ENCODE peak calls at places on chromosomes 12 and 14, in seven cellular contexts. P is heart left ventricle; M is mammary epithelial cell; A is endothelial cell of umbilical vein; O is cardiac fibroblast; Q is CD8-positive, alpha-beta memory T cell; X is uterus. V is an unnamed sample.

GRCh38 chr14:67994561-67994960 is 175.0 kb downstream of the RAD51B start:
- DNase-seq in M (no peak), X (no peak), P (no peak), A (no peak), Q (no peak), O (no peak), V (no peak)

GRCh38 chr14:95314609-95315008 is 5.1 kb downstream of the CLMN start:
- DNase-seq in P (no peak), A (no peak), X (no peak), M (peak), Q (no peak), O (peak), V (peak)

GRCh38 chr14:86296173-86296572 is 766.2 kb downstream of the FLRT2 start:
- DNase-seq in A (no peak), P (no peak), M (no peak), X (no peak), O (peak), Q (no peak), V (peak)

GRCh38 chr12:124493809-124494750 is 73.3 kb downstream of the NCOR2 start:
- DNase-seq in O (no peak), A (no peak), Q (no peak), X (no peak), M (no peak), P (no peak), V (no peak)

GRCh38 chr14:93049295-93049694 is 66.4 kb downstream of the ITPK1 start:
- DNase-seq in P (peak), X (no peak), M (no peak), Q (no peak), O (no peak), A (peak), V (no peak)

GRCh38 chr12:100404769-100405407 is 48.0 kb downstream of the SLC17A8 start:
- DNase-seq in M (peak), P (no peak), X (no peak), A (peak), Q (no peak), O (peak), V (no peak)

GRCh38 chr14:64569108-64570045 is 19.6 kb downstream of the PPP1R36 start:
- DNase-seq in A (peak), M (peak), Q (no peak), X (peak), O (peak), P (peak), V (peak)

GRCh38 chr12:110073049-110073831 is 24.9 kb upstream of the C12orf76 start:
- DNase-seq in P (peak), Q (no peak), A (peak), O (no peak), M (peak), X (no peak), V (peak)

GRCh38 chr14:91291786-91292405 is 47.4 kb upstream of the GPR68 start:
- DNase-seq in O (no peak), X (no peak), P (no peak), A (no peak), M (no peak), Q (no peak), V (no peak)

GRCh38 chr12:64609543-64610091 is 678 bp upstream of the RASSF3 start:
- DNase-seq in Q (peak), X (no peak), O (peak), P (no peak), A (peak), M (peak), V (no peak)

GRCh38 chr14:104162495-104162894 is 24.1 kb downstream of the KIF26A start:
- DNase-seq in O (no peak), P (no peak), Q (no peak), A (no peak), M (no peak), X (no peak), V (no peak)

GRCh38 chr14:32007755-32008374 is 69.2 kb upstream of the ARHGAP5 start:
- DNase-seq in X (no peak), M (no peak), P (no peak), O (no peak), Q (no peak), A (no peak), V (no peak)

GRCh38 chr12:15152456-15152855 is 68.8 kb downstream of the RERG start:
- DNase-seq in X (no peak), O (peak), M (no peak), P (no peak), Q (no peak), A (peak), V (no peak)

GRCh38 chr12:92055877-92056276 is 89.8 kb downstream of the BTG1 start:
- DNase-seq in P (no peak), O (no peak), A (no peak), Q (peak), X (no peak), M (peak), V (no peak)

GRCh38 chr14:89411976-89412375 is 5.1 kb downstream of the FOXN3 start:
- DNase-seq in A (no peak), X (no peak), Q (no peak), P (no peak), O (no peak), M (no peak), V (no peak)

GRCh38 chr12:19435831-19436497 is 3.3 kb upstream of the AEBP2 start:
- DNase-seq in O (no peak), P (no peak), X (no peak), M (no peak), Q (no peak), A (no peak), V (no peak)

GRCh38 chr14:38504175-38504574 is 248.3 kb upstream of the CLEC14A start:
- DNase-seq in X (no peak), M (no peak), P (no peak), O (no peak), Q (no peak), A (no peak), V (no peak)

GRCh38 chr12:53892760-53893159 is 45.9 kb upstream of the HOXC13 start:
- DNase-seq in O (no peak), P (no peak), M (no peak), Q (no peak), A (no peak), X (no peak), V (no peak)

GRCh38 chr12:1995205-1995896 is 8.9 kb downstream of the DCP1B start:
- DNase-seq in P (no peak), Q (no peak), M (no peak), O (no peak), A (no peak), X (no peak), V (no peak)

GRCh38 chr14:70955543-70956480 is 48.6 kb downstream of the PCNX1 start:
- DNase-seq in X (no peak), O (peak), A (peak), P (no peak), Q (peak), M (no peak), V (no peak)

GRCh38 chr12:53052419-53053222 is 2.8 kb downstream of the TNS2 start:
- DNase-seq in A (peak), X (peak), P (peak), Q (no peak), M (peak), O (peak), V (peak)

GRCh38 chr14:26605602-26606001 is 7.8 kb upstream of the NOVA1 start:
- DNase-seq in M (no peak), P (no peak), A (no peak), O (no peak), Q (no peak), X (no peak), V (no peak)

GRCh38 chr12:49784756-49785409 is 43.3 kb downstream of the NCKAP5L start:
- DNase-seq in O (peak), A (peak), M (no peak), X (no peak), Q (no peak), P (no peak), V (no peak)

GRCh38 chr14:67486890-67487289 is 1.6 kb downstream of the TMEM229B start:
- DNase-seq in P (peak), Q (no peak), M (no peak), O (no peak), A (no peak), X (no peak), V (no peak)

GRCh38 chr12:67531519-67531918 is 117.0 kb upstream of the DYRK2 start:
- DNase-seq in Q (no peak), A (no peak), X (no peak), P (no peak), M (no peak), O (no peak), V (no peak)

GRCh38 chr12:99644629-99645028 is 2.9 kb upstream of the GARIN6 start:
- DNase-seq in X (no peak), M (no peak), Q (no peak), A (no peak), O (no peak), P (no peak), V (no peak)

GRCh38 chr12:106303202-106303820 is 778 bp downstream of the TCP11L2 start:
- DNase-seq in O (peak), Q (peak), A (peak), X (peak), M (peak), P (peak), V (peak)

GRCh38 chr12:10067942-10068341 is 30.8 kb downstream of the CLEC1A start:
- DNase-seq in M (peak), P (no peak), Q (no peak), O (peak), A (peak), X (no peak), V (no peak)

GRCh38 chr14:69090187-69090789 is 62.6 kb downstream of the DCAF5 start:
- DNase-seq in Q (no peak), O (peak), X (no peak), P (no peak), M (peak), A (peak), V (no peak)

GRCh38 chr14:68404652-68405183 is 388.1 kb downstream of the ZFP36L1 start:
- DNase-seq in M (no peak), Q (no peak), O (no peak), A (no peak), X (no peak), P (no peak), V (no peak)

GRCh38 chr14:88454886-88455285 is 69.4 kb downstream of the SPATA7 start:
- DNase-seq in M (no peak), A (no peak), Q (no peak), O (no peak), P (no peak), X (no peak), V (no peak)

GRCh38 chr14:62185078-62185477 is 422.9 kb downstream of the SNAPC1 start:
- DNase-seq in Q (no peak), X (no peak), M (no peak), P (no peak), A (no peak), O (peak), V (no peak)

GRCh38 chr12:24948452-24948815 is 467 bp downstream of the BCAT1 start:
- DNase-seq in P (no peak), M (peak), X (peak), A (no peak), Q (peak), O (peak), V (peak)

GRCh38 chr12:34341362-34341733 is 319.1 kb downstream of the ALG10 start:
- DNase-seq in A (no peak), P (no peak), X (no peak), M (no peak), O (no peak), Q (no peak), V (no peak)

GRCh38 chr14:50599700-50600444 is 39.9 kb downstream of the ATL1 start:
- DNase-seq in M (peak), O (peak), A (peak), Q (no peak), P (no peak), X (no peak), V (no peak)

GRCh38 chr14:70888681-70889175 is 18.5 kb upstream of the PCNX1 start:
- DNase-seq in A (no peak), P (no peak), O (peak), X (no peak), Q (peak), M (peak), V (no peak)

GRCh38 chr14:58313699-58314098 is 15.3 kb downstream of the ARID4A start:
- DNase-seq in O (no peak), X (no peak), M (no peak), P (no peak), Q (no peak), A (no peak), V (no peak)

GRCh38 chr14:61671086-61671485 is 24.2 kb upstream of the HIF1A start:
- DNase-seq in O (no peak), A (peak), P (no peak), X (no peak), Q (peak), M (no peak), V (no peak)

GRCh38 chr12:50765325-50765911 is 1.5 kb downstream of the ATF1 start:
- DNase-seq in M (peak), Q (peak), O (peak), A (peak), P (peak), X (no peak), V (peak)

GRCh38 chr14:60051690-60052324 is 39.9 kb upstream of the PCNX4 start:
- DNase-seq in Q (peak), X (no peak), O (peak), A (no peak), M (no peak), P (peak), V (no peak)
- H3K4me3 ChIP-seq in Q (no peak), X (no peak), O (no peak), A (no peak), M (no peak), P (no peak), V (no peak)

GRCh38 chr12:57231276-57232021 is 1.9 kb downstream of the SHMT2 start:
- DNase-seq in O (no peak), M (no peak), X (no peak), P (no peak), A (no peak), Q (no peak), V (no peak)
- H3K4me3 ChIP-seq in O (peak), M (peak), X (no peak), P (no peak), A (no peak), Q (no peak), V (peak)

DNA sequence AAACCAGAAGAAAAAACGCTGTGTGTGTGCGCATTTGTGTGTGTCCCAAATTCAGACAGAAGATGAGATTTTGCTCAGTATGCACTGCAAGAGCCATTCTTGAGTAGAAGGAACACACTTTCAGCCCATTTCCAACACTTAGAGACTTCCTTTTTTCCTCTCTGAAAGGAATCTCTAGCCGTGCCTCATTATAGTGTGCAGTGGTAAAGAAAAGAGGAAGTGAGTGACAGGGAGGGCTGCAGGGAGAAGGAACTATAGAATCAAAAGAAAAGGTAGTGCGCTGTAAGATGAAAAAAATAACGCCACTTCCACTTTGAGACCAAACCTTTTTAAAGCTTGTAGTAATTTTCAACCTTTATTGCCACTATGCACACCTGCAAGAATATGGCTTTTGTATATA is 1400.9 kb upstream of the FLRT2 start:
- DNase-seq in P (no peak), Q (no peak), X (no peak), M (no peak), O (no peak), A (peak), V (no peak)
- H3K4me3 ChIP-seq in P (no peak), Q (no peak), X (no peak), M (no peak), O (no peak), A (no peak), V (no peak)

DNA sequence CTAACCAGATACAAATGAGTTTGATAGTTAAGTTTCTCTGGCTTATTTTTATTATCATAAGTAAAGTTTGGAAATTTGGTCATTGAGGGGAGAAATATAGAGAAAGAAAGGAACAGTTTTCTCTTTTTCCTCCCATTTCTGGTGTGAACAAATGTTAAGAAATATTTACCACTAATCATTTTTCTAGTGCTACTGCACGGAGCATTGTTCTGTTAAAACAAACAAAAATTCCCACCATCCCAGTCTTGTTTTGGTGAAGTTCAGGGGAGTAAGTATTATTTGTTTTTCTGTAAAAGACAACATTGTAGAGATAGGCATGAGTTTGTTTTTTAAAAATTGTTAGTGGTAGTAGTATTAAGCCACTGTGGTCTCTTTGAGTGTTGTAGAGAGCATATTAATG is 135.3 kb downstream of the FGD4 start:
- DNase-seq in Q (no peak), M (no peak), O (no peak), P (no peak), X (no peak), A (no peak), V (no peak)
- H3K4me3 ChIP-seq in Q (no peak), M (peak), O (peak), P (peak), X (peak), A (peak), V (peak)

DNA sequence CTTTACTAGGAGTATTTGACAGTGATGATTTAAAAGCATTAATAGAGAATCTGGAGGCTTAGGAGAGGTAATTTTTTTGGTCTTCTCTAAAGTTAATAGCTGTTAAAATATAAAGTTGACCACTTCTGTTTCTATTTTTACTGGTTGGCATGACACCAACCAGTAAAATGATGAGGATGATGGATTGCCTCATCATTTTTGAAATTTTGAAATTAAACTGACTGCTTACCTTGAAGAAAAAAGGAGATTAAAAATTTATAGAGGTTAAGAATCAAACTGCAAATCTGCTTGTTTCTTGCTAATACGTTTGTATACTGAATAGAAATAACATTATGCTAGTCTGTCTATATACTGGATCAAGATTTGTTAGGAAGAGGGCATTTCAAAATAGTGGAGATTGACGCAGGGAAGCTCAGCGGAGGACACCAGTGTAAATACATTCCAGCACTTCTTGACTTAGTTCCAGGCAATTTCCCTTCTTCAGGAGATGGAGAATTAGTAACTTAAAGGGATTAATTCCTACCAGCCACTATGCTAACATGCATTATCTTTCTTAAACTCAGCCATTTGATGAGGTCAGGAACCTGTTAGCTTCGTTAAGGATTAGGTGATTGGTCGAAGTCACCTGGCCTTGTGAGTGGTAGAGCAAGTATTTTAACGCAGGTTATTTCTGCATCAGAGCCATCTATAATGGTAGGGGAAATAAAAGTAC is 3.6 kb downstream of the EID3 start:
- DNase-seq in P (no peak), A (no peak), X (no peak), O (no peak), Q (no peak), M (no peak), V (no peak)
- H3K4me3 ChIP-seq in P (no peak), A (no peak), X (no peak), O (no peak), Q (no peak), M (no peak), V (no peak)

DNA sequence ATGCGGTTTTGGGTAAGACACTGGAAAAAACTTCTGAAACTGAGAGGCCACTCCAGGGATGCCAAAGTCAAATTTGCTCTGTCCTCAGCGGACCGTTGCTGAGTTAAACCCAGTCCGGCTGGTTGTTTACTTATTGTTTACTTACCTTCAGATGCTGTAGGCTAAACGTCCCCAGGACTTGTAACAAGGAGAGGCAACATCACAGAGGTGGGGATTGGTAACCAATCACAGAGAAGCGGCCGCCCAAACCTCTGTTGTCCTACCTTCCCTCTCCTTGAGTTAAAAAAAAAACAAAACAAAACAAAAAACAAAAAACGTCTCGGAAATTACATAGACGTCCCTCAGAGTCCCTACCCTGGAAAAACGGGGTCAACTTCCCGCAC is 380 bp downstream of the ANO2 start:
- DNase-seq in Q (no peak), O (no peak), P (no peak), M (no peak), A (no peak), X (no peak), V (no peak)
- H3K4me3 ChIP-seq in Q (no peak), O (peak), P (peak), M (peak), A (no peak), X (peak), V (peak)

GRCh38 chr12:105234197-105234596 is 1.8 kb downstream of the APPL2 start:
- DNase-seq in P (no peak), M (no peak), X (no peak), A (peak), Q (no peak), O (no peak), V (no peak)
- H3K4me3 ChIP-seq in P (peak), M (peak), X (peak), A (peak), Q (peak), O (no peak), V (no peak)

GRCh38 chr12:4272014-4272975 is 1.3 kb upstream of the CCND2 start:
- DNase-seq in P (peak), M (peak), A (peak), X (peak), O (peak), Q (peak), V (peak)
- H3K4me3 ChIP-seq in P (peak), M (peak), A (no peak), X (peak), O (peak), Q (peak), V (peak)

GRCh38 chr14:51865953-51866747 is 5.7 kb downstream of the GNG2 start:
- DNase-seq in X (no peak), Q (peak), O (no peak), P (no peak), A (no peak), M (no peak), V (no peak)
- H3K4me3 ChIP-seq in X (no peak), Q (peak), O (no peak), P (no peak), A (no peak), M (no peak), V (no peak)

GRCh38 chr14:101926620-101927019 is 37.8 kb upstream of the DYNC1H1 start:
- DNase-seq in A (no peak), M (no peak), Q (no peak), X (no peak), O (no peak), P (no peak), V (no peak)

GRCh38 chr14:101929946-101930345 is 34.4 kb upstream of the DYNC1H1 start:
- DNase-seq in O (no peak), X (no peak), P (no peak), A (no peak), M (no peak), Q (no peak), V (no peak)

GRCh38 chr14:101927859-101928258 is 36.5 kb upstream of the DYNC1H1 start:
- DNase-seq in X (peak), P (peak), M (peak), Q (no peak), O (peak), A (no peak), V (peak)

GRCh38 chr14:101929096-101929495 is 35.3 kb upstream of the DYNC1H1 start:
- DNase-seq in P (no peak), A (no peak), M (no peak), O (no peak), X (no peak), Q (no peak), V (no peak)

DNA sequence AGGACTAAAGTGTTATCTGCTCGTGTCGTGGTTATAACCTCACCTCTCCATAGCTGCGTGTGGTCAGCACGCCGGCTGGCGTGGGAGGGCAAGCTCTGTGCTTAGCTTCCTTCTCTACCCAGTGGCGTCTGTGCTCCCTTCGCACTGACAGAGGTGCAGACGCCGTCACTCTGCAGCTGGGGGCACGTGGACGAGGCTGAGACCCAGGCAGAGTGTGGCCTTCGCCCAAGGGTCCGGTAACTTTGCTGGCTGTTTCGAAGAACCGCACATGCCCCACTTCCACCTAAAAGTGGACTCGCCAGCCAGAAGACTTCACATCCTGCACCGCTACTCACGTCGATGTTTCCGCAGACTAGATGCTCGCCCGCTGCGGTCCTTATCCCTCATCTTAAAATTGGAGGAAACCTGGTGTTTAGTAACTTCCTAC is 35.9 kb upstream of the DYNC1H1 start:
- DNase-seq in A (no peak), Q (no peak), M (no peak), X (peak), P (no peak), O (no peak), V (no peak)
- H3K4me3 ChIP-seq in A (no peak), Q (no peak), M (no peak), X (no peak), P (no peak), O (no peak), V (no peak)